ENCODE peak calls at places on chromosome 19, in eight cellular contexts. K, W, U, G, O, T, C and S are unnamed samples.

GRCh38 chr19:45125360-45125759 is 32.4 kb downstream of the PPP1R37 start:
- DNase-seq in W (no peak), G (no peak), K (no peak), T (no peak), O (no peak), U (no peak), C (no peak), S (no peak)

GRCh38 chr19:53994811-53995210 is 3.4 kb downstream of the CACNG6 start:
- DNase-seq in T (no peak), G (no peak), O (no peak), U (no peak), K (no peak), C (no peak), W (no peak), S (no peak)

GRCh38 chr19:7196721-7197168 is 97.5 kb downstream of the INSR start:
- DNase-seq in K (no peak), T (no peak), G (no peak), W (no peak), U (no peak), O (no peak), C (no peak), S (no peak)

GRCh38 chr19:48858984-48859710 is 9.3 kb downstream of the PLEKHA4 start:
- DNase-seq in W (peak; percentile 72), T (no peak), U (no peak), C (peak; percentile 83), K (no peak), O (no peak), G (peak; percentile 84), S (no peak)

GRCh38 chr19:17323973-17324327 is 10.7 kb downstream of the ANO8 start:
- DNase-seq in W (no peak), K (no peak), T (no peak), G (no peak), U (no peak), C (peak; percentile 71), O (no peak), S (no peak)

GRCh38 chr19:34173145-34173956 is 1.0 kb downstream of the LSM14A start:
- DNase-seq in W (no peak), C (peak; percentile 89), T (no peak), U (no peak), G (peak; percentile 33), K (peak; percentile 74), O (peak; percentile 72), S (peak; percentile 12)

GRCh38 chr19:13712767-13713201 is 51.5 kb upstream of the MRI1 start:
- DNase-seq in T (peak; percentile 39), G (no peak), W (no peak), K (no peak), U (no peak), O (no peak), C (no peak), S (no peak)

GRCh38 chr19:533485-534058 is 2.0 kb downstream of the CDC34 start:
- DNase-seq in O (no peak), W (no peak), T (no peak), G (no peak), C (no peak), K (no peak), U (no peak), S (no peak)

GRCh38 chr19:41623360-41623759 is 3.5 kb downstream of the CEACAM4 start:
- DNase-seq in C (no peak), K (no peak), O (no peak), T (no peak), U (no peak), G (no peak), W (no peak), S (no peak)

GRCh38 chr19:35843676-35844481 is 8.4 kb downstream of the NPHS1 start:
- DNase-seq in K (no peak), G (no peak), U (no peak), W (no peak), C (peak; percentile 67), T (no peak), O (no peak), S (no peak)

GRCh38 chr19:7386308-7386707 is 37.6 kb downstream of the ARHGEF18 start:
- DNase-seq in K (no peak), T (no peak), W (no peak), U (no peak), G (no peak), O (no peak), C (peak; percentile 88), S (no peak)

GRCh38 chr19:39502640-39503417 is 4.1 kb downstream of the DLL3 start:
- DNase-seq in W (peak; percentile 55), C (peak; percentile 82), O (peak; percentile 73), U (peak; percentile 77), K (peak; percentile 71), T (no peak), G (peak; percentile 80), S (no peak)

GRCh38 chr19:18473706-18474087 is 35.8 kb upstream of the ISYNA1 start:
- DNase-seq in G (no peak), C (no peak), W (no peak), O (no peak), K (no peak), U (no peak), T (no peak), S (no peak)

GRCh38 chr19:10009714-10010224 is 535 bp downstream of the COL5A3 start:
- DNase-seq in G (no peak), O (no peak), W (no peak), T (no peak), K (no peak), U (no peak), C (no peak), S (no peak)

GRCh38 chr19:1070931-1071791 is 4.2 kb downstream of the ARHGAP45 start:
- DNase-seq in T (no peak), W (no peak), C (no peak), K (no peak), O (no peak), U (no peak), G (no peak), S (no peak)

GRCh38 chr19:53908106-53908932 is 759 bp upstream of the CACNG7 start:
- DNase-seq in C (peak; percentile 83), K (no peak), O (peak; percentile 47), W (no peak), G (peak; percentile 61), U (no peak), T (peak; percentile 78), S (peak; percentile 80)

GRCh38 chr19:37507167-37507464 is 377 bp downstream of the ZNF793 start:
- DNase-seq in K (no peak), C (no peak), T (no peak), G (no peak), U (no peak), W (no peak), O (no peak), S (no peak)

GRCh38 chr19:51111606-51112005 is 3.4 kb upstream of the CTU1 start:
- DNase-seq in C (peak; percentile 20), W (no peak), U (no peak), G (no peak), K (no peak), O (no peak), T (no peak), S (no peak)

GRCh38 chr19:46861691-46862503 is 1.1 kb downstream of the ARHGAP35 start:
- DNase-seq in K (no peak), T (no peak), O (no peak), U (no peak), G (no peak), W (no peak), C (peak; percentile 45), S (no peak)

GRCh38 chr19:54448037-54448773 is 794 bp upstream of the LENG8 start:
- DNase-seq in O (peak; percentile 56), K (peak; percentile 77), W (no peak), T (no peak), C (peak; percentile 78), G (peak; percentile 45), U (no peak), S (peak; percentile 29)

GRCh38 chr19:55836340-55836739 is at the start of gene NLRP4:
- DNase-seq in K (no peak), O (no peak), C (peak; percentile 1), T (no peak), W (no peak), U (no peak), G (no peak), S (no peak)

GRCh38 chr19:49921871-49922755 is 6.9 kb upstream of the ATF5 start:
- DNase-seq in T (no peak), U (no peak), G (no peak), K (no peak), C (no peak), W (no peak), O (peak; percentile 81), S (no peak)

GRCh38 chr19:55253264-55253663 is 5.6 kb downstream of the PPP6R1 start:
- DNase-seq in C (no peak), O (no peak), T (no peak), G (no peak), U (no peak), W (no peak), K (no peak), S (no peak)

GRCh38 chr19:35619290-35619923 is 6.9 kb downstream of the HAUS5 start:
- DNase-seq in T (no peak), C (no peak), O (no peak), U (no peak), K (no peak), G (no peak), W (no peak), S (no peak)

GRCh38 chr19:57829316-57829715 is 783 bp upstream of the ZNF587B start:
- DNase-seq in U (no peak), K (no peak), W (no peak), G (no peak), O (peak; percentile 44), T (no peak), C (peak; percentile 49), S (no peak)

GRCh38 chr19:16470911-16471811 is 609 bp downstream of the EPS15L1 start:
- DNase-seq in W (no peak), G (peak; percentile 41), K (peak; percentile 56), O (peak; percentile 71), C (peak; percentile 29), U (no peak), T (no peak), S (no peak)

GRCh38 chr19:53772943-53773342 is 51.2 kb downstream of the NLRP12 start:
- DNase-seq in U (no peak), C (peak; percentile 67), K (no peak), G (peak; percentile 43), O (peak; percentile 79), T (no peak), W (no peak), S (peak; percentile 32)

GRCh38 chr19:33515921-33516320 is 5.7 kb downstream of the PEPD start:
- DNase-seq in O (no peak), W (no peak), T (no peak), G (no peak), K (no peak), U (no peak), C (no peak), S (no peak)

GRCh38 chr19:56097776-56098175 is 23.3 kb downstream of the ZNF787 start:
- DNase-seq in G (no peak), T (no peak), U (no peak), C (no peak), K (no peak), O (no peak), W (no peak), S (no peak)

GRCh38 chr19:51621178-51621577 is 9.0 kb downstream of the SIGLEC5 start:
- DNase-seq in G (no peak), O (no peak), T (no peak), W (no peak), U (peak; percentile 50), K (no peak), C (no peak), S (no peak)

GRCh38 chr19:49456351-49456750 is 3.3 kb downstream of the ALDH16A1 start:
- DNase-seq in W (no peak), K (no peak), G (no peak), C (no peak), T (no peak), U (no peak), O (no peak), S (no peak)

GRCh38 chr19:23273022-23273593 is 22.9 kb upstream of the ZNF724 start:
- DNase-seq in C (no peak), K (no peak), W (peak; percentile 3), T (no peak), G (peak; percentile 25), O (no peak), U (no peak), S (no peak)

GRCh38 chr19:45484273-45484945 is 12.4 kb downstream of the RTN2 start:
- DNase-seq in W (no peak), O (peak; percentile 32), U (no peak), T (no peak), C (no peak), G (no peak), K (no peak), S (no peak)